ENCODE peak calls at places on chromosome 11, in nine cellular contexts. One of them, this sample, is unnamed.

GRCh38 chr11:9680028-9680427 is 16.2 kb downstream of the SWAP70 start:
- DNase-seq in Right ventricle myocardium superior: no peak
- DNase-seq in stomach: no peak
- DNase-seq in T-helper 9 cell: no peak
- DNase-seq in NCI-H774: no peak
- DNase-seq in astrocyte of the hippocampus: no peak
- DNase-seq in Calu3: no peak
- DNase-seq in AML-193: no peak
- DNase-seq in uterus: no peak
- DNase-seq in this sample: no peak

GRCh38 chr11:92190535-92191206 is 33.9 kb upstream of the FAT3 start:
- DNase-seq in Right ventricle myocardium superior: no peak
- DNase-seq in stomach: no peak
- DNase-seq in T-helper 9 cell: no peak
- DNase-seq in NCI-H774: no peak
- DNase-seq in astrocyte of the hippocampus: no peak
- DNase-seq in Calu3: no peak
- DNase-seq in AML-193: no peak
- DNase-seq in uterus: no peak
- DNase-seq in this sample: no peak

GRCh38 chr11:102476069-102476468 is 23.5 kb upstream of the TMEM123 start:
- DNase-seq in Right ventricle myocardium superior: no peak
- DNase-seq in stomach: no peak
- DNase-seq in T-helper 9 cell: no peak
- DNase-seq in NCI-H774: no peak
- DNase-seq in astrocyte of the hippocampus: no peak
- DNase-seq in Calu3: no peak
- DNase-seq in AML-193: no peak
- DNase-seq in uterus: no peak
- DNase-seq in this sample: peak; percentile 21

GRCh38 chr11:32466279-32466915 is 31.1 kb upstream of the WT1 start:
- DNase-seq in Right ventricle myocardium superior: no peak
- DNase-seq in stomach: peak; percentile 1
- DNase-seq in T-helper 9 cell: no peak
- DNase-seq in NCI-H774: no peak
- DNase-seq in astrocyte of the hippocampus: no peak
- DNase-seq in Calu3: no peak
- DNase-seq in AML-193: no peak
- DNase-seq in uterus: peak; percentile 51
- DNase-seq in this sample: no peak

GRCh38 chr11:112297248-112297866 is 36.7 kb upstream of the PLET1 start:
- DNase-seq in Right ventricle myocardium superior: no peak
- DNase-seq in stomach: no peak
- DNase-seq in T-helper 9 cell: no peak
- DNase-seq in NCI-H774: no peak
- DNase-seq in astrocyte of the hippocampus: no peak
- DNase-seq in Calu3: no peak
- DNase-seq in AML-193: no peak
- DNase-seq in uterus: no peak
- DNase-seq in this sample: no peak

GRCh38 chr11:95877288-95877687 is 46.6 kb downstream of the MTMR2 start:
- DNase-seq in Right ventricle myocardium superior: no peak
- DNase-seq in stomach: no peak
- DNase-seq in T-helper 9 cell: no peak
- DNase-seq in NCI-H774: no peak
- DNase-seq in astrocyte of the hippocampus: peak; percentile 92
- DNase-seq in Calu3: no peak
- DNase-seq in AML-193: no peak
- DNase-seq in uterus: no peak
- DNase-seq in this sample: no peak

GRCh38 chr11:24132471-24132870 is 364.4 kb upstream of the LUZP2 start:
- DNase-seq in Right ventricle myocardium superior: no peak
- DNase-seq in stomach: no peak
- DNase-seq in T-helper 9 cell: no peak
- DNase-seq in NCI-H774: no peak
- DNase-seq in astrocyte of the hippocampus: no peak
- DNase-seq in Calu3: no peak
- DNase-seq in AML-193: no peak
- DNase-seq in uterus: no peak
- DNase-seq in this sample: no peak

GRCh38 chr11:27300974-27301373 is 62.0 kb downstream of the CCDC34 start:
- DNase-seq in Right ventricle myocardium superior: no peak
- DNase-seq in stomach: no peak
- DNase-seq in T-helper 9 cell: no peak
- DNase-seq in NCI-H774: no peak
- DNase-seq in astrocyte of the hippocampus: no peak
- DNase-seq in Calu3: no peak
- DNase-seq in AML-193: no peak
- DNase-seq in uterus: no peak
- DNase-seq in this sample: no peak

GRCh38 chr11:64294665-64295289 is 3.7 kb downstream of the KCNK4 start:
- DNase-seq in Right ventricle myocardium superior: no peak
- DNase-seq in stomach: no peak
- DNase-seq in T-helper 9 cell: no peak
- DNase-seq in NCI-H774: no peak
- DNase-seq in astrocyte of the hippocampus: peak; percentile 62
- DNase-seq in Calu3: no peak
- DNase-seq in AML-193: no peak
- DNase-seq in uterus: no peak
- DNase-seq in this sample: no peak

GRCh38 chr11:119780264-119780953 is 51.4 kb upstream of the NECTIN1 start:
- DNase-seq in Right ventricle myocardium superior: no peak
- DNase-seq in stomach: no peak
- DNase-seq in T-helper 9 cell: no peak
- DNase-seq in NCI-H774: no peak
- DNase-seq in astrocyte of the hippocampus: no peak
- DNase-seq in Calu3: no peak
- DNase-seq in AML-193: no peak
- DNase-seq in uterus: peak; percentile 46
- DNase-seq in this sample: peak; percentile 17

This sample was measured in NCI-H69.